ENCODE peak calls at places on chromosomes 5 and 9, in five cellular contexts. O is ovary, A is tibial nerve, C is A549, V is transverse colon. D is an unnamed sample. For H3K4me1, the result is how much of the 10 kb centered on the place peaks cover.

GRCh38 chr5:93330506-93330905 is 250.5 kb downstream of the NR2F1-AS1 start:
- DNase-seq in O (no peak), A (no peak), C (no peak), V (no peak), D (no peak)

GRCh38 chr5:149018909-149019443 is 43.9 kb downstream of the SH3TC2 start:
- DNase-seq in O (no peak), A (no peak), C (no peak), V (no peak), D (no peak)

GRCh38 chr9:30075451-30076199 is 2308.8 kb upstream of the ACO1 start:
- DNase-seq in O (no peak), A (no peak), C (peak), V (no peak), D (no peak)

GRCh38 chr9:18906656-18907395 is 126.2 kb downstream of the SAXO1 start:
- DNase-seq in O (no peak), A (no peak), C (no peak), V (no peak), D (no peak)

GRCh38 chr9:4742246-4742645 is 1.2 kb upstream of the AK3 start:
- DNase-seq in O (no peak), A (no peak), C (no peak), V (no peak), D (no peak)

GRCh38 chr5:137280656-137281055 is 218.5 kb downstream of the SPOCK1 start:
- DNase-seq in O (no peak), A (no peak), C (peak), V (no peak), D (no peak)

GRCh38 chr5:78813906-78814518 is 165.4 kb upstream of the LHFPL2 start:
- DNase-seq in O (no peak), A (no peak), C (no peak), V (no peak), D (no peak)

GRCh38 chr5:96172436-96172835 is 210.8 kb upstream of the ELL2 start:
- DNase-seq in O (no peak), A (no peak), C (no peak), V (no peak), D (no peak)

GRCh38 chr5:39547548-39548154 is 122.9 kb upstream of the DAB2 start:
- DNase-seq in O (peak), A (peak), C (peak), V (peak), D (no peak)

GRCh38 chr5:73292816-73293459 is 119.9 kb downstream of the TMEM174 start:
- DNase-seq in O (no peak), A (no peak), C (no peak), V (no peak), D (no peak)

GRCh38 chr9:36789886-36790285 is 217.2 kb downstream of the MELK start:
- DNase-seq in O (no peak), A (no peak), C (no peak), V (no peak), D (no peak)

GRCh38 chr9:3343671-3344070 is 182.1 kb downstream of the RFX3 start:
- DNase-seq in O (no peak), A (no peak), C (no peak), V (no peak), D (no peak)

GRCh38 chr5:150103678-150104549 is 17.6 kb upstream of the CSF1R start:
- DNase-seq in O (no peak), A (no peak), C (no peak), V (no peak), D (peak)

GRCh38 chr5:43152946-43153345 is 32.2 kb downstream of the ZNF131 start:
- DNase-seq in O (no peak), A (no peak), C (no peak), V (no peak), D (no peak)

GRCh38 chr9:79651251-79651795 is 79.6 kb downstream of the TLE4 start:
- DNase-seq in O (no peak), A (no peak), C (no peak), V (no peak), D (no peak)

GRCh38 chr9:90827181-90827866 is 25.7 kb downstream of the SYK start:
- DNase-seq in O (no peak), A (no peak), C (no peak), V (peak), D (no peak)

GRCh38 chr9:34491596-34491995 is 31.2 kb downstream of the ENHO start:
- DNase-seq in O (no peak), A (no peak), C (no peak), V (no peak), D (peak)

GRCh38 chr5:17190242-17190778 is 27.1 kb upstream of the BASP1 start:
- DNase-seq in O (no peak), A (peak), C (peak), V (no peak), D (no peak)

GRCh38 chr5:80989883-80990282 is 29.7 kb downstream of the RASGRF2 start:
- DNase-seq in O (no peak), A (no peak), C (no peak), V (no peak), D (no peak)

GRCh38 chr5:132013006-132013689 is 1.7 kb upstream of the ACSL6 start:
- DNase-seq in O (no peak), A (no peak), C (no peak), V (peak), D (no peak)

GRCh38 chr5:134070979-134071849 is 43.3 kb upstream of the TCF7 start:
- DNase-seq in O (no peak), A (no peak), C (peak), V (peak), D (no peak)

GRCh38 chr5:140611020-140611521 is 21.9 kb downstream of the CD14 start:
- DNase-seq in O (no peak), A (no peak), C (no peak), V (no peak), D (no peak)

GRCh38 chr9:97697837-97698236 is 697 bp upstream of the XPA start:
- DNase-seq in O (no peak), A (no peak), C (no peak), V (no peak), D (no peak)

GRCh38 chr9:33813712-33814641 is 3.0 kb upstream of the UBE2R2 start:
- DNase-seq in O (no peak), A (no peak), C (peak), V (no peak), D (no peak)

GRCh38 chr9:135090081-135090480 is 2.6 kb downstream of the OLFM1 start:
- DNase-seq in O (no peak), A (no peak), C (no peak), V (no peak), D (no peak)

GRCh38 chr9:76302947-76303550 is 91.2 kb downstream of the RFK start:
- DNase-seq in O (no peak), A (no peak), C (peak), V (no peak), D (no peak)

GRCh38 chr5:142699105-142699720 is 13.3 kb upstream of the FGF1 start:
- DNase-seq in O (peak), A (peak), C (peak), V (peak), D (peak)

GRCh38 chr9:95341262-95342011 is 23.9 kb upstream of the FANCC start:
- DNase-seq in O (no peak), A (no peak), C (no peak), V (no peak), D (no peak)

GRCh38 chr9:87874320-87874655 is 8.4 kb upstream of the SPATA31E1 start:
- DNase-seq in O (no peak), A (no peak), C (no peak), V (no peak), D (no peak)

GRCh38 chr9:69412741-69413150 is 87.7 kb downstream of the ENTREP1 start:
- DNase-seq in O (peak), A (no peak), C (peak), V (peak), D (no peak)

GRCh38 chr9:91144782-91145181 is 216.9 kb downstream of the AUH start:
- DNase-seq in O (no peak), A (no peak), C (no peak), V (no peak), D (no peak)

GRCh38 chr9:78919701-78920100 is 622.8 kb downstream of the PSAT1 start:
- DNase-seq in O (no peak), A (no peak), C (no peak), V (no peak), D (no peak)

GRCh38 chr9:113580041-113580953 is 116.8 kb downstream of the RGS3 start:
- DNase-seq in O (no peak), A (peak), C (no peak), V (peak), D (peak)
- H3K4me1 ChIP-seq in O (under half), A (under half), C (under half), V (under half), D (half or more)

DNA sequence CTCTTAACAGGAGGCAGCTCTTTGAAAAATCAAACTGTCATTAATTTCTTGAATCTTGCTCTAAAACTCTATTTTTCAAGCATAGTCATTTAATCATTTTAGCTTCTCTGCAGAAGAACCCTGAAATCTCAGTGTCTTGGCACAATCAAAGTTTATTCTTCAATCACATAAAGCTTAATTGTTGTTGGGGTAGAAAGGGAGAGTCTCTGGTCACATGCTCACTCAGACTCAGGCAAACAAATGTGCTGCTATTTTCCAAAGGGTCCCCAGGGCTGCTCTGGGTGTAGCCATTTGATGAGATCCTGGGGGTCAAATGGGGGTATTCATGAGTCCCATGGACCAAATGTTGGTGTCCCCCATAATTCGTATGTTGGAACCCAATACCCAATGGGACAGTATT is 114.8 kb downstream of the MSX2 start:
- DNase-seq in O (no peak), A (no peak), C (no peak), V (no peak), D (no peak)
- H3K27ac ChIP-seq in O (no peak), A (no peak), C (no peak), V (no peak), D (no peak)

GRCh38 chr9:134026981-134027380 is 1.7 kb downstream of the BRD3OS start:
- DNase-seq in O (peak), A (no peak), C (no peak), V (no peak), D (no peak)
- TF ChIP-seq EP300 in O (no peak), A (no peak), C (no peak), V (no peak), D (no peak)

GRCh38 chr5:76099286-76099702 is 16.1 kb downstream of the SV2C start:
- DNase-seq in O (no peak), A (no peak), C (no peak), V (no peak), D (no peak)

GRCh38 chr5:76104027-76104426 is 20.8 kb downstream of the SV2C start:
- DNase-seq in O (no peak), A (no peak), C (no peak), V (peak), D (no peak)

DNA sequence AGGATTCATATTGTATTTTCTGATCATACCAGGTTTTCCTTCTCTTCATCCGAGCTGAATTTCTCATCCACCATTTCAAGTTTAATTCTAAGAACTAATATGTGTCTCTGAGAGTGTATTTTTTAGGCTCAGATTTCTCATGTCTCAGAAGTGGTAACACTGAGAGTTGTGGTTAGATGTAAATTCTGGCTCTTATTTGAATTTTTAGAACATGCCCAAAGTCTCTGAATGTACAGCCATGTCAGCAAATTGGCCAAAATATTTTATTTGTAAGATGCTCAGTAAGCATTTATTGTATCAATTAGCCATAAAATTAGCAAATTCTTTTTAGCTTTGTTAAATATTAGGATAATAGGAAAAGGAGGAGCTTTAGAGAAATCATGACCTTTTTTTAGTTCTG is 16.6 kb downstream of the SV2C start:
- DNase-seq in O (no peak), A (no peak), C (no peak), V (no peak), D (no peak)
- H3K4me1 ChIP-seq in O (under half), A (under half), C (under half), V (under half), D (under half)

DNA sequence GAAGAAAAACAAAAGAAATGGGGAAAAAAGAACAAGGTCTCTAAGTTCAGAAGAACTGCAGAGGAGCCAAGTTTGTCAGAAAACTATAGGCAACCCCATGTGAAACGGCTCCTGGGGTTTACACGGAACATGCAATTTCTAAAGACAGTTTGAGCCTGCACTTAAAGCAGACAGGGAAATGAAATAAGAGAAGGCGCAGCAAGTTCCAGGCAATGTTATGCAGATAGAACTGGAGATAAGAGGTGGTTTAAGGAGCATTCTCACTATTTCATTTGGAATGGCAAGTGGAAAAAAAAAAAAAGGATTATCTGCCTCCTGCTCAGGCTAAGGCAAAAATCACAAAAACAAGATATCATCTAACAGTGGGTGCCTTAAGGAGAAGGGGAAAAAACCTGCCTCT is 2252.3 kb downstream of the MAT2B start:
- DNase-seq in O (no peak), A (no peak), C (no peak), V (no peak), D (no peak)
- H3K27ac ChIP-seq in O (no peak), A (no peak), C (no peak), V (no peak), D (no peak)

GRCh38 chr5:74624501-74624900 is 16.0 kb downstream of the ENC1 start:
- DNase-seq in O (no peak), A (no peak), C (no peak), V (no peak), D (no peak)

GRCh38 chr5:74621492-74621891 is 19.0 kb downstream of the ENC1 start:
- DNase-seq in O (no peak), A (no peak), C (no peak), V (no peak), D (no peak)

GRCh38 chr5:74624009-74624408 is 16.5 kb downstream of the ENC1 start:
- DNase-seq in O (no peak), A (no peak), C (no peak), V (no peak), D (no peak)

GRCh38 chr5:74622944-74623343 is 17.6 kb downstream of the ENC1 start:
- DNase-seq in O (no peak), A (no peak), C (no peak), V (no peak), D (no peak)

DNA sequence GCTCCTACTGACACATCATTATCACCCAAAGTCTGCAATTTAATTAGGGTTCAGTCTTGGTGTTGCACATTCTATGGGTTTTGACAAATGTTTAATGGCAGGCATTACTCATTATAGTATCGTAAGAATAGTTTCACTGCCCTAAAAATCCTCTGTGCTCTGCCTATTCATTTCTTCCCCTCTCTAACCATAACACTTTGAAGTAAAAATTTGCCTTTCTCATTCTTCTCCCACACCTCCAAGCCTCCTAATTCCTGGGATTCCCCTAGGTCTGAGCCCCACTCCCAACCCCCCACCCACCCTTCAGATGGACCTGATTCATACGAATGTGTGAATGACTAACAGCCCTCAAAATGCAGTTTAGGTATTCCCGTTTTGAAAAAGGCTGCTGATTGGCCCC is 18.4 kb downstream of the ENC1 start:
- DNase-seq in O (no peak), A (no peak), C (no peak), V (no peak), D (no peak)
- TF ChIP-seq EP300 in O (no peak), A (no peak), C (no peak), V (no peak), D (no peak)

DNA sequence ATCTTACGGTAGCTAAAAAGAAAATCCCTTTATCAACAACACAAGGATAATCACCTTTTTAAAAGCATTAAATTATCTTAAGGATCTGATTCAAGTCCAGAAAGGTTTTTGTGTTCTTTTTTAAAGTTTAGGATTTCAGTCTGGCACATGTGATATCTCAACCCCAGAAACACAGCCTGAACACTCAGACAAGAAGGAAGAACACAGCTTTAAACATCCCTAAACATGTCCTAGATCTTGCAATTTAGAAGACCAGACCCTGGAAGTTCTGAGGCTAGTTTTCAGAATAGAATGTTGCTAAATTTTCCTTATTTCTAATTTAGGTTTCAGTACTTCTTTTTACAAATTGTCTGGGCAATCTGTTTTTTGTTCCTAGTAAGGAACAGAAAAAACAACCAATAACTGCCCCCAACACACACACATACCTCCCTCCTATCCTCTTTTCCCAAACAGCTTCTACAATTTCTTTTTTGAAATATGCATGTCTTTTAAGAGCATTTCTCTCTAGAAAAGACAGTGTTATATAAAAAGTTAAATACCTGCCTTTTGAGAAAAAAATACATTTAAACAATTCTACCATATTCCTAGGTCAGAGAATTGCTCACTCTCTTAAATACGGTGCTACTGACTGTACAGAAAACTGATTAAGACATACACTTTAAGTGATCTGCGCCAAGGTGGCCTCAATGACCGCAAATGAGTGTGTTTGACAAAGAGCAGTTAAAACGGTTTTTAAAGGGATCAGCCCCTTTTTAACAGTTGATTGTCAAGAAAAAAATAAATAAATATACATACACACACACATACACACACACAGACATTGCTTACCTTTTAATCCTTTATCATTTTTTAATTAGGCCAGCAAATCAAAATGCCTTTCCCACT is 830 bp downstream of the ZNF608 start:
- DNase-seq in O (no peak), A (no peak), C (no peak), V (no peak), D (no peak)
- H3K4me1 ChIP-seq in O (under half), A (under half), C (under half), V (under half), D (half or more)

GRCh38 chr5:6111131-6111530 is 267.2 kb downstream of the MED10 start:
- DNase-seq in O (no peak), A (no peak), C (no peak), V (no peak), D (no peak)
- H3K27ac ChIP-seq in O (no peak), A (no peak), C (no peak), V (no peak), D (no peak)

GRCh38 chr9:127873223-127873691 is 4.2 kb downstream of the AK1 start:
- DNase-seq in O (no peak), A (no peak), C (no peak), V (no peak), D (no peak)

GRCh38 chr9:127873886-127874285 is 3.6 kb downstream of the AK1 start:
- DNase-seq in O (peak), A (peak), C (no peak), V (peak), D (no peak)

GRCh38 chr9:127870887-127871286 is 6.6 kb downstream of the AK1 start:
- DNase-seq in O (no peak), A (no peak), C (no peak), V (no peak), D (no peak)

GRCh38 chr9:127871531-127871930 is 5.9 kb downstream of the AK1 start:
- DNase-seq in O (no peak), A (no peak), C (no peak), V (no peak), D (peak)

DNA sequence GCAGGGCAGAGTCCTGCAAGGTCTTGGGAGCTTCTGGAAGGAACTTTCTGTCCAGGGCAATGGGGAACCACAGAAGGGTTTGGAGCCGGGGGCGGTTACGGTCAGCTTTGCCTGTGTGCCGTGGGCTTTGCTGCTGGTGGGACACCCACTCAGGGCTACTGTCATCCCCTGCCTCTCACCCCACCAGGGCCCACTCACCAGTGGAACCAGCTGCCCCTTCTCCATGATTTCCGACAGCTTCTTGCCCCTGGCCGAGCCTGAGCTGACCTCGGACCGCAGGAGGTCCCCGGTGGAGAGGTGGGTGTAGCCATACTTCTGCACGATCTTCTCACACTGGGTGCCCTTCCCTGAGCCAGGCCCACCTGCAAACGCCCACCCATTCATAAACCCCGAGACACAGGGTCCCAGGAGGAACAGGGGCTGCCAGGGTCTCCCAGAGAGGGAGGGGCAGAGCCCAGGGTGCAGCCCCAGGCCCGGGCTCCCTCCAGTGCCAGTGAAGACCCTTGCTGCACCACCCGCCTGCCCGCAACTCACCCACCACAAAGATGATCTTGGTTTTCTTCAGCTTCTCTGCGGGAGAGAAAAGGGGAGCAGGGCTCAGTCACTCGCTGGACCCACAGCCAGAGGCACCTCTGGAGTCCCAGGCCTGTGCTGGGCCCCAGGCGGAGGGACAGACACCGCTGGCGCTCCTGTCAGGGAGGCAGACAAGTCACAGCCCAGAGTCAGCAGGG is 4.8 kb downstream of the AK1 start:
- DNase-seq in O (no peak), A (no peak), C (no peak), V (no peak), D (peak)
- TF ChIP-seq EP300 in O (no peak), A (no peak), C (no peak), V (no peak), D (no peak)

GRCh38 chr9:40911647-40912046 is 216.8 kb downstream of the FOXD4L6 start:
- DNase-seq in O (no peak), A (no peak), C (no peak), V (no peak), D (no peak)
- H3K4me1 ChIP-seq in O (under half), A (under half), C (under half), V (under half), D (under half)

D was measured in suprapubic skin.